ENCODE peak calls at places on chromosomes 12 and 14, in four cellular contexts. F is mucosa of gallbladder, Y is right lobe of liver, N is GDM1. J is an unnamed sample.

GRCh38 chr14:88831285-88831684 is 6.8 kb downstream of the TTC8 start:
- DNase-seq in F (no peak), Y (no peak), N (no peak), J (no peak)

GRCh38 chr14:99678198-99678597 is 5.9 kb upstream of the CYP46A1 start:
- DNase-seq in F (no peak), Y (peak), N (no peak), J (no peak)

GRCh38 chr12:130557876-130558770 is 158.0 kb downstream of the RIMBP2 start:
- DNase-seq in F (no peak), Y (no peak), N (no peak), J (no peak)

GRCh38 chr12:127594351-127594970 is 672.5 kb upstream of the TMEM132C start:
- DNase-seq in F (no peak), Y (no peak), N (no peak), J (no peak)

GRCh38 chr12:68200854-68201253 is 24.8 kb downstream of the IL26 start:
- DNase-seq in F (no peak), Y (no peak), N (no peak), J (no peak)

GRCh38 chr14:20460458-20461229 is 590 bp downstream of the PIP4P1 start:
- DNase-seq in F (peak), Y (peak), N (no peak), J (no peak)

GRCh38 chr14:61569308-61569707 is 126.0 kb upstream of the HIF1A start:
- DNase-seq in F (no peak), Y (no peak), N (no peak), J (no peak)

GRCh38 chr14:77660754-77661153 is 44.3 kb upstream of the SPTLC2 start:
- DNase-seq in F (no peak), Y (no peak), N (no peak), J (no peak)

GRCh38 chr12:128989287-128989686 is 136.0 kb downstream of the GLT1D1 start:
- DNase-seq in F (no peak), Y (no peak), N (no peak), J (no peak)

GRCh38 chr12:113098428-113099028 is 37.0 kb downstream of the RASAL1 start:
- DNase-seq in F (peak), Y (peak), N (no peak), J (no peak)

GRCh38 chr12:77003961-77004360 is 61.4 kb downstream of the E2F7 start:
- DNase-seq in F (no peak), Y (no peak), N (no peak), J (no peak)

GRCh38 chr14:77043984-77044485 is 15.5 kb upstream of the IRF2BPL start:
- DNase-seq in F (no peak), Y (peak), N (no peak), J (no peak)

GRCh38 chr12:27937768-27938167 is 34.8 kb downstream of the PTHLH start:
- DNase-seq in F (no peak), Y (no peak), N (no peak), J (no peak)

GRCh38 chr14:21965042-21965441 is 291.4 kb upstream of the OR4E1 start:
- DNase-seq in F (no peak), Y (no peak), N (no peak), J (no peak)

GRCh38 chr14:105856676-105857222 is 330.4 kb downstream of the TMEM121 start:
- DNase-seq in F (no peak), Y (no peak), N (no peak), J (no peak)

GRCh38 chr12:50568338-50569155 is 63.8 kb downstream of the DIP2B start:
- DNase-seq in F (no peak), Y (no peak), N (no peak), J (no peak)

GRCh38 chr14:25833341-25834121 is 764.3 kb downstream of the NOVA1 start:
- DNase-seq in F (peak), Y (no peak), N (no peak), J (no peak)

GRCh38 chr12:71764587-71765321 is 10.1 kb downstream of the RAB21 start:
- DNase-seq in F (no peak), Y (no peak), N (no peak), J (no peak)

GRCh38 chr12:128267246-128267622 is 264 bp downstream of the TMEM132C start:
- DNase-seq in F (no peak), Y (no peak), N (no peak), J (no peak)

GRCh38 chr12:62778187-62778586 is 156.8 kb downstream of the PPM1H start:
- DNase-seq in F (no peak), Y (no peak), N (no peak), J (no peak)

GRCh38 chr12:6868211-6869048 is 1.1 kb downstream of the TPI1 start:
- DNase-seq in F (no peak), Y (no peak), N (no peak), J (no peak)

GRCh38 chr14:101104485-101104884 is 201.0 kb upstream of the RTL1 start:
- DNase-seq in F (no peak), Y (peak), N (no peak), J (no peak)

GRCh38 chr12:119803391-119803791 is 73.7 kb downstream of the CIT start:
- DNase-seq in F (peak), Y (no peak), N (no peak), J (no peak)

GRCh38 chr14:66405158-66405557 is 81.0 kb upstream of the CCDC196 start:
- DNase-seq in F (no peak), Y (no peak), N (peak), J (no peak)

GRCh38 chr12:75526655-75527511 is 15.5 kb upstream of the KRR1 start:
- DNase-seq in F (no peak), Y (no peak), N (no peak), J (peak)

GRCh38 chr12:64104376-64104775 is 117.7 kb downstream of the KICS2 start:
- DNase-seq in F (no peak), Y (no peak), N (no peak), J (no peak)

GRCh38 chr14:50342211-50343080 is 30.3 kb downstream of the DMAC2L start:
- DNase-seq in F (peak), Y (peak), N (peak), J (peak)

GRCh38 chr12:57518920-57519757 is 1.2 kb downstream of the DDIT3 start:
- DNase-seq in F (no peak), Y (peak), N (no peak), J (no peak)

GRCh38 chr14:24982472-24983155 is 67.3 kb downstream of the STXBP6 start:
- DNase-seq in F (no peak), Y (no peak), N (no peak), J (no peak)

GRCh38 chr14:37270629-37271028 is 72.9 kb downstream of the MIPOL1 start:
- DNase-seq in F (no peak), Y (no peak), N (no peak), J (no peak)

GRCh38 chr14:22626590-22626989 is 17.6 kb downstream of the OR6J1 start:
- DNase-seq in F (no peak), Y (no peak), N (no peak), J (no peak)

GRCh38 chr14:28321475-28322244 is 444.9 kb upstream of the FOXG1 start:
- DNase-seq in F (no peak), Y (no peak), N (no peak), J (no peak)

J was measured in KG1.